ENCODE peak calls at places on chromosome 3, in seven cellular contexts. O is neuronal stem cell, L is IMR-90, A is mesendoderm, G is H9, P is H1, W is trophoblast cell. C is an unnamed sample.

GRCh38 chr3:71503525-71504249 is 79.8 kb downstream of the FOXP1 start:
- DNase-seq in G (no peak), O (no peak), A (no peak), L (peak), W (peak), P (no peak), C (no peak)

GRCh38 chr3:12148183-12148940 is 10.3 kb downstream of the TIMP4 start:
- DNase-seq in A (no peak), L (no peak), G (no peak), O (no peak), W (no peak), P (no peak), C (no peak)

GRCh38 chr3:99394831-99395733 is 243.3 kb upstream of the COL8A1 start:
- DNase-seq in O (no peak), W (peak), A (no peak), P (no peak), G (no peak), L (peak), C (peak)

GRCh38 chr3:27360113-27361078 is 8.8 kb downstream of the NEK10 start:
- DNase-seq in G (no peak), W (no peak), P (no peak), O (no peak), L (peak), A (no peak), C (peak)

GRCh38 chr3:54299169-54299935 is 177.0 kb downstream of the CACNA2D3 start:
- DNase-seq in P (no peak), A (no peak), G (no peak), O (no peak), W (no peak), L (no peak), C (no peak)

GRCh38 chr3:72260590-72260914 is 475.6 kb upstream of the PROK2 start:
- DNase-seq in A (no peak), G (no peak), L (no peak), O (no peak), P (no peak), W (no peak), C (no peak)

GRCh38 chr3:51544011-51544775 is 5.7 kb downstream of the RAD54L2 start:
- DNase-seq in G (no peak), A (peak), O (no peak), P (no peak), L (no peak), W (no peak), C (peak)

GRCh38 chr3:40178012-40178594 is 131.4 kb upstream of the EIF1B start:
- DNase-seq in A (no peak), G (no peak), O (no peak), P (no peak), L (no peak), W (no peak), C (no peak)

GRCh38 chr3:46693038-46693896 is at the start of gene ALS2CL:
- DNase-seq in P (no peak), W (peak), G (peak), A (peak), O (no peak), L (no peak), C (peak)

GRCh38 chr3:189267981-189268613 is 96.3 kb downstream of the TPRG1 start:
- DNase-seq in L (no peak), W (peak), G (peak), A (peak), P (no peak), O (no peak), C (peak)

GRCh38 chr3:85254738-85255137 is 295.9 kb downstream of the CADM2 start:
- DNase-seq in G (no peak), O (no peak), L (peak), P (no peak), W (no peak), A (peak), C (no peak)

GRCh38 chr3:13863422-13863821 is 16.4 kb downstream of the WNT7A start:
- DNase-seq in O (peak), P (no peak), W (no peak), A (no peak), G (no peak), L (no peak), C (no peak)
- H3K18ac ChIP-seq in O (no peak), P (no peak), W (no peak), A (no peak), G (no peak), L (no peak), C (no peak)

GRCh38 chr3:123150449-123150954 is 51.2 kb upstream of the SEC22A start:
- DNase-seq in A (peak), L (no peak), W (no peak), P (no peak), G (peak), O (no peak), C (no peak)

GRCh38 chr3:123148772-123149171 is 53.0 kb upstream of the SEC22A start:
- DNase-seq in O (no peak), L (no peak), A (no peak), W (no peak), G (no peak), P (no peak), C (no peak)

GRCh38 chr3:123149525-123149924 is 52.2 kb upstream of the SEC22A start:
- DNase-seq in O (no peak), P (no peak), G (no peak), W (no peak), L (no peak), A (no peak), C (no peak)

GRCh38 chr3:123151251-123151705 is 50.5 kb upstream of the SEC22A start:
- DNase-seq in A (no peak), O (no peak), L (no peak), P (no peak), W (no peak), G (peak), C (no peak)

GRCh38 chr3:123147754-123148535 is 53.8 kb upstream of the SEC22A start:
- DNase-seq in W (no peak), O (no peak), P (no peak), A (no peak), L (no peak), G (no peak), C (no peak)
- H3K9ac ChIP-seq in W (no peak), O (no peak), P (no peak), A (no peak), L (no peak), G (no peak), C (no peak)

DNA sequence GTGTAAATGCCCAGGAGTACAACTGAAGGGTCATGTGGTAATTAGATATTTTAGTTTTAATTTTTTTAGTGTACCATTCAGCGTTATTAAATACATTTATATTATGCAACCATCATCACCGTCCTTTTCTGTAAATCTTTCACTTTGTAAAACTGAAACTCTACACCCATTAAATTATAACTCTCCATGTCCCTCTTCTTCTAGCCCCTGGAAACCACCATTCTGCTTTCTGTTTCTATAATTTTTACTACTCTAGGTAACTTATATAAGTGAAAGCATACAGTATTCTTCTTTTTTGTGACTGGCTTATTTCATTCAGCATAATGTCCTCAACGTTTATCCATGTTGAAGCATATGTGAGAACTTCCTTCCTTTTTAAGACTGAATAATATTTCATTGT is 48.1 kb downstream of the STXBP5L start:
- DNase-seq in O (no peak), L (no peak), G (no peak), W (no peak), A (no peak), P (no peak), C (no peak)
- H3K18ac ChIP-seq in O (no peak), L (no peak), G (no peak), W (no peak), A (no peak), P (no peak), C (no peak)

GRCh38 chr3:193813506-193813850 is 220.5 kb downstream of the OPA1 start:
- DNase-seq in P (no peak), W (peak), G (peak), O (no peak), A (no peak), L (no peak), C (no peak)
- H3K9ac ChIP-seq in P (no peak), W (no peak), G (no peak), O (no peak), A (peak), L (no peak), C (no peak)

C was measured in mesenchymal stem cell.